ENCODE peak calls at places on chromosomes 5 and 9, in ten cellular contexts. N is posterior vena cava, S is KBM-7, L is NCI-H2029 treated with DMSO at 0.1 percent for 48 hours, X is RCC 7860, O is neural progenitor cell, E is HS-5, Z is mesenteric fat pad, A is NCI-H774, Y is dermis blood vessel endothelial cell. F is an unnamed sample.

GRCh38 chr5:107486489-107486888 is 184.2 kb downstream of the EFNA5 start:
- DNase-seq in N (no peak), S (peak), L (no peak), X (peak), O (no peak), E (no peak), Z (no peak), A (no peak), Y (no peak), F (no peak)

GRCh38 chr5:90939208-90939607 is 380.6 kb downstream of the ADGRV1 start:
- DNase-seq in N (no peak), S (no peak), L (no peak), X (no peak), O (no peak), E (no peak), Z (no peak), A (no peak), Y (peak), F (no peak)

GRCh38 chr9:98708103-98708932 is 417 bp downstream of the GABBR2 start:
- DNase-seq in N (no peak), S (no peak), L (no peak), X (no peak), O (no peak), E (no peak), Z (no peak), A (no peak), Y (peak), F (no peak)

GRCh38 chr5:128020012-128020411 is 63.6 kb upstream of the SLC12A2 start:
- DNase-seq in N (no peak), S (no peak), L (no peak), X (no peak), O (no peak), E (no peak), Z (no peak), A (no peak), Y (no peak), F (no peak)

GRCh38 chr5:60487885-60488425 is 212.0 kb downstream of the DEPDC1B start:
- DNase-seq in N (no peak), S (no peak), L (no peak), X (no peak), O (no peak), E (no peak), Z (no peak), A (no peak), Y (no peak), F (no peak)

GRCh38 chr5:151082976-151083651 is 2.3 kb upstream of the TNIP1 start:
- DNase-seq in N (no peak), S (no peak), L (no peak), X (peak), O (no peak), E (no peak), Z (no peak), A (no peak), Y (no peak), F (peak)

GRCh38 chr5:119287547-119288073 is 68.2 kb upstream of the TNFAIP8 start:
- DNase-seq in N (no peak), S (peak), L (no peak), X (peak), O (no peak), E (no peak), Z (no peak), A (no peak), Y (no peak), F (no peak)

GRCh38 chr9:15743512-15743911 is 190.7 kb downstream of the CCDC171 start:
- DNase-seq in N (no peak), S (no peak), L (no peak), X (no peak), O (no peak), E (no peak), Z (no peak), A (no peak), Y (no peak), F (no peak)

GRCh38 chr9:114324492-114324891 is 1.6 kb downstream of the ORM1 start:
- DNase-seq in N (no peak), S (no peak), L (no peak), X (no peak), O (peak), E (no peak), Z (no peak), A (no peak), Y (no peak), F (no peak)

GRCh38 chr9:136326061-136326776 is 1.1 kb upstream of the GPSM1 start:
- DNase-seq in N (no peak), S (no peak), L (no peak), X (no peak), O (no peak), E (no peak), Z (no peak), A (no peak), Y (peak), F (no peak)

GRCh38 chr5:139473105-139473504 is 2.3 kb downstream of the SMIM33 start:
- DNase-seq in N (no peak), S (no peak), L (no peak), X (no peak), O (peak), E (no peak), Z (no peak), A (no peak), Y (peak), F (no peak)

GRCh38 chr9:27125030-27125429 is 16.0 kb downstream of the TEK start:
- DNase-seq in N (no peak), S (no peak), L (no peak), X (peak), O (no peak), E (peak), Z (no peak), A (no peak), Y (peak), F (no peak)

GRCh38 chr9:96299823-96300222 is 2.2 kb downstream of the HSD17B3 start:
- DNase-seq in N (no peak), S (no peak), L (no peak), X (no peak), O (no peak), E (peak), Z (no peak), A (no peak), Y (no peak), F (no peak)

GRCh38 chr9:130664191-130665028 is at the start of gene PRDM12:
- DNase-seq in N (no peak), S (no peak), L (no peak), X (no peak), O (peak), E (no peak), Z (no peak), A (no peak), Y (peak), F (no peak)

GRCh38 chr5:88674262-88675158 is 208.5 kb downstream of the MEF2C start:
- DNase-seq in N (peak), S (peak), L (peak), X (peak), O (peak), E (no peak), Z (no peak), A (peak), Y (peak), F (no peak)

GRCh38 chr5:66713998-66714397 is 117.8 kb downstream of the MAST4 start:
- DNase-seq in N (no peak), S (no peak), L (no peak), X (no peak), O (no peak), E (no peak), Z (no peak), A (no peak), Y (peak), F (no peak)

GRCh38 chr9:16341176-16341575 is 529.3 kb downstream of the BNC2 start:
- DNase-seq in N (no peak), S (no peak), L (no peak), X (no peak), O (no peak), E (peak), Z (no peak), A (no peak), Y (no peak), F (no peak)

GRCh38 chr9:131707677-131708612 is 31.9 kb downstream of the RAPGEF1 start:
- DNase-seq in N (peak), S (peak), L (peak), X (peak), O (no peak), E (no peak), Z (no peak), A (peak), Y (peak), F (no peak)

GRCh38 chr9:37027582-37028424 is 6.3 kb downstream of the PAX5 start:
- DNase-seq in N (peak), S (peak), L (peak), X (no peak), O (peak), E (no peak), Z (no peak), A (peak), Y (peak), F (peak)

GRCh38 chr9:130669965-130670364 is 5.6 kb downstream of the PRDM12 start:
- DNase-seq in N (no peak), S (no peak), L (no peak), X (no peak), O (no peak), E (no peak), Z (no peak), A (no peak), Y (no peak), F (no peak)

GRCh38 chr5:83708170-83708569 is 12.5 kb downstream of the HAPLN1 start:
- DNase-seq in N (no peak), S (no peak), L (no peak), X (no peak), O (no peak), E (no peak), Z (no peak), A (no peak), Y (no peak), F (no peak)

GRCh38 chr5:66849803-66850202 is 253.6 kb downstream of the MAST4 start:
- DNase-seq in N (no peak), S (no peak), L (no peak), X (peak), O (no peak), E (peak), Z (no peak), A (no peak), Y (peak), F (no peak)

GRCh38 chr5:109921735-109922395 is 232.1 kb downstream of the MAN2A1 start:
- DNase-seq in N (no peak), S (no peak), L (no peak), X (no peak), O (no peak), E (no peak), Z (no peak), A (no peak), Y (no peak), F (peak)

GRCh38 chr9:123716339-123716738 is 213.6 kb downstream of the DENND1A start:
- DNase-seq in N (no peak), S (no peak), L (no peak), X (no peak), O (no peak), E (no peak), Z (no peak), A (no peak), Y (no peak), F (no peak)

GRCh38 chr5:108523360-108523759 is 141.5 kb upstream of the FBXL17 start:
- DNase-seq in N (no peak), S (no peak), L (no peak), X (no peak), O (no peak), E (no peak), Z (no peak), A (no peak), Y (no peak), F (no peak)

GRCh38 chr5:131109540-131110255 is 55.4 kb downstream of the HINT1 start:
- DNase-seq in N (no peak), S (peak), L (peak), X (peak), O (peak), E (no peak), Z (no peak), A (peak), Y (peak), F (no peak)

GRCh38 chr5:96572864-96573512 is 89.2 kb upstream of the CAST start:
- DNase-seq in N (no peak), S (no peak), L (no peak), X (peak), O (no peak), E (peak), Z (no peak), A (no peak), Y (peak), F (no peak)

GRCh38 chr5:68251386-68251785 is 35.8 kb downstream of the PIK3R1 start:
- DNase-seq in N (no peak), S (no peak), L (no peak), X (no peak), O (no peak), E (no peak), Z (no peak), A (no peak), Y (peak), F (no peak)

GRCh38 chr5:134028496-134028895 is 23.7 kb upstream of the VDAC1 start:
- DNase-seq in N (no peak), S (no peak), L (no peak), X (peak), O (no peak), E (no peak), Z (no peak), A (no peak), Y (no peak), F (no peak)

GRCh38 chr5:1905108-1905507 is 22.4 kb upstream of the IRX4 start:
- DNase-seq in N (no peak), S (no peak), L (no peak), X (no peak), O (no peak), E (no peak), Z (no peak), A (no peak), Y (no peak), F (no peak)

GRCh38 chr5:149799119-149799623 is 69.1 kb downstream of the PPARGC1B start:
- DNase-seq in N (peak), S (no peak), L (peak), X (peak), O (no peak), E (peak), Z (no peak), A (no peak), Y (peak), F (no peak)

GRCh38 chr9:113620377-113621161 is 157.0 kb downstream of the RGS3 start:
- DNase-seq in N (peak), S (no peak), L (peak), X (peak), O (peak), E (peak), Z (peak), A (peak), Y (peak), F (no peak)

GRCh38 chr5:154575869-154576806 is 98.1 kb upstream of the HAND1 start:
- DNase-seq in N (no peak), S (peak), L (no peak), X (no peak), O (no peak), E (no peak), Z (no peak), A (no peak), Y (peak), F (no peak)